ENCODE peak calls at places on chromosome 5, in six cellular contexts. F, D, B, T, V and H are unnamed samples.

GRCh38 chr5:28082610-28083009 is 1044.2 kb upstream of the CDH9 start:
- DNase-seq in F (no peak), D (no peak), B (no peak), T (no peak), V (no peak), H (no peak)

GRCh38 chr5:17169507-17169906 is 47.9 kb upstream of the BASP1 start:
- DNase-seq in F (peak; percentile 88), D (no peak), B (peak; percentile 59), T (peak; percentile 50), V (peak; percentile 27), H (no peak)

GRCh38 chr5:80186634-80187033 is 69.2 kb downstream of the SERINC5 start:
- DNase-seq in F (peak; percentile 62), D (peak; percentile 62), B (no peak), T (no peak), V (no peak), H (no peak)

GRCh38 chr5:163915481-163915961 is 410.1 kb downstream of the MAT2B start:
- DNase-seq in F (peak; percentile 54), D (no peak), B (peak; percentile 39), T (peak; percentile 27), V (peak; percentile 11), H (no peak)

GRCh38 chr5:73740274-73740790 is 114.3 kb downstream of the ARHGEF28 start:
- DNase-seq in F (no peak), D (no peak), B (no peak), T (no peak), V (no peak), H (no peak)

GRCh38 chr5:73987915-73988314 is 361.9 kb downstream of the ARHGEF28 start:
- DNase-seq in F (no peak), D (no peak), B (no peak), T (no peak), V (no peak), H (no peak)

GRCh38 chr5:141369994-141370848 is at the start of gene PCDHGB3:
- DNase-seq in F (peak; percentile 70), D (peak; percentile 55), B (no peak), T (no peak), V (no peak), H (peak; percentile 32)

GRCh38 chr5:139650689-139651501 is 2.7 kb downstream of the CXXC5 start:
- DNase-seq in F (no peak), D (peak; percentile 56), B (peak; percentile 88), T (peak; percentile 87), V (peak; percentile 88), H (peak; percentile 83)

GRCh38 chr5:57193757-57194413 is 20.0 kb downstream of the GPBP1 start:
- DNase-seq in F (no peak), D (no peak), B (no peak), T (no peak), V (no peak), H (no peak)

GRCh38 chr5:163789870-163790269 is 284.5 kb downstream of the MAT2B start:
- DNase-seq in F (peak; percentile 46), D (no peak), B (no peak), T (no peak), V (no peak), H (no peak)

GRCh38 chr5:168974081-168974480 is 326.9 kb downstream of the SLIT3 start:
- DNase-seq in F (no peak), D (peak; percentile 41), B (no peak), T (no peak), V (peak; percentile 28), H (no peak)

GRCh38 chr5:168978500-168978899 is 322.4 kb downstream of the SLIT3 start:
- DNase-seq in F (no peak), D (no peak), B (no peak), T (no peak), V (no peak), H (no peak)

GRCh38 chr5:168975331-168975730 is 325.6 kb downstream of the SLIT3 start:
- DNase-seq in F (no peak), D (no peak), B (no peak), T (no peak), V (no peak), H (no peak)

GRCh38 chr5:168978015-168978414 is 322.9 kb downstream of the SLIT3 start:
- DNase-seq in F (no peak), D (peak; percentile 65), B (no peak), T (no peak), V (peak; percentile 65), H (no peak)

DNA sequence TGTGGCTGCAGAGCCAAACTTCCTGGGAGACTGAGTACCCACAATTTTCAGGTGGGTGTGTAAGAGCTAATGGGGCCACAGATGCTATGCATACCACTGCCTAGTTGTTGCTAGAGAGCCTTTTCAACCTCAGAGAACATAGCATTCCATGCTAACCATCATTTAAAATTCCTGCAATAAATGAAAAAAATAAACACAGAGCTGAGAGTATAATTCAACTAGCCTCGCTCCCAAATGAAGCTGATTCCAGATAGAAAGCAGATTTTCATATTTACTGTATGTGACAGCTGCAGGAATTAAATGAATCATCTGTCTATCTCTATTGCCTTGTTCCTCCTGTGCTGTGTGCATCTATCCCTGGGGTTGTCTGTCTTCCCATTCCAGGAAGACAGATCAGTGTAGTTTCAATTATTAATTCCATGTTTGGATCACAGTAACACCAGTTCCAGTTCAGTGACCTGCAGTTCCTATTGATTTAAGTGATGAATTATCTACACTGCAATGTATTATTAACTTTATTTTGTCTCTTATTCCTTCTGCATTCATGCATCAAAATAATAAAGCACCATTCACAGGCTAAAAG is 324.5 kb downstream of the SLIT3 start:
- DNase-seq in F (no peak), D (no peak), B (no peak), T (no peak), V (no peak), H (no peak)
- H3K4me2 ChIP-seq in F (no peak overlapping the region), D (no peak overlapping the region), B (no peak overlapping the region), T (no peak overlapping the region), V (no peak overlapping the region), H (no peak overlapping the region)

DNA sequence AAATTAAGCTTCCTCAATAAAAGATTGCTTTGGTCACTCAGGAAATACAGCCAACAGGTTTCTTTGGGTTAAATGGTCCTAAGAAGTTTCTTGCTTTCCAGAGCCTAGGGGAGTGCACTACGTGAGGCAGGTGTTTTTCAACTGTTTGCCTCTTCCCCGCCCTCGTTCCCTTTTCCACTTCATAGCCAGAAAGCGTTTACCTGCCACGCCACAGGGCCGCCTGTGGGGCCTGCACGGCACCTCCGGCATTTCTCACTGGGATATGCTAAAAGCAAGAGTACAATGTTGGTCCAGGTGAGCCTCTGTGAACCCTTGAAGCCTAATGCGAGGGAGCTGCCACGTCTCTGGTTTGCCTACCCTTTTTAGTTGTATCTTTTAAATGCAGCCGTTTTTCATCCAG is 167.6 kb upstream of the OTULINL start:
- DNase-seq in F (no peak), D (no peak), B (no peak), T (no peak), V (no peak), H (no peak)
- H3K4me2 ChIP-seq in F (no peak overlapping the region), D (no peak overlapping the region), B (no peak overlapping the region), T (no peak overlapping the region), V (no peak overlapping the region), H (no peak overlapping the region)

DNA sequence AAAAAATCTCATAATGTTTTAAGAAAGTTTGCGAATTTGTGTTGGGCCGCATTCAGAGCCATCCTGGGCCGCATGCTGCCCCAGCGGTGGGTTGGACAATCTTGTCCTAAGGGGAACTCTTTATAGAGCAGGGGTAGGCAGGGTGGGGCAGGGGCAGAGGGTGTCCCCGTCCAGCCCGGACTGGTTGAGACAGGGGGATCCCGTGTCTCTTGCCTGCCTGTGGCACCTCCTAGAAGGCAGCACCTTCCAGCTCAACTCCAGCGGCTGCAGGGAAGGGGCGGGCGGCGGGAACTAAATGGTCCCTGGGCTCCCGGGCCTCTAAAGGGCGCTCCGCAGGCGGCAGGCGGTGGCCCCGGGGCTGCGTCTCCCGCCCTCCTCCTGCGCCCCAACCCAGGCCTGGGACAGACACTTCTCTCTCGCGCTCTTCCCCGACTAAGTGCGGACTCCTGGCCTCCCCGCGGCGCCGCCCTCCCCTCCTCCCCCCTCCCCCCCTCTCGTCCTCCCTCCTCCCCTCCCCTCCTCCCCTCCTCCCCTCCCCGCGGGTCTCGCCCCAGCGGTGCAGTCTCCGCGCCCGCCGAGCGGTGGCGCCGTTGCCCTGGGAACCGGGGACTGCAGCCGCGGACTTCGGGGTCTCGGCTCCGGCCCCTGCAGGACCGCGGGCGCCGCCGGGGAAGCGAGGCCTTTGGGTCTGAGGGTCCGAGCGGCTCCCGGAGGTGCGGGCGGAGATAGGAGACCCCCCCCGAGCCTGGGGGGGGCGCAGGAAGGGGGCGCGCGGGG is 132.6 kb downstream of the MRPL36 start:
- DNase-seq in F (no peak), D (peak; percentile 33), B (peak; percentile 70), T (no peak), V (peak; percentile 82), H (peak; percentile 81)
- H3K4me2 ChIP-seq in F (no peak overlapping the region), D (peak overlapping the region; percentile 92), B (no peak overlapping the region), T (peak overlapping the region; percentile 45), V (peak overlapping the region; percentile 87), H (peak overlapping the region; percentile 70)

DNA sequence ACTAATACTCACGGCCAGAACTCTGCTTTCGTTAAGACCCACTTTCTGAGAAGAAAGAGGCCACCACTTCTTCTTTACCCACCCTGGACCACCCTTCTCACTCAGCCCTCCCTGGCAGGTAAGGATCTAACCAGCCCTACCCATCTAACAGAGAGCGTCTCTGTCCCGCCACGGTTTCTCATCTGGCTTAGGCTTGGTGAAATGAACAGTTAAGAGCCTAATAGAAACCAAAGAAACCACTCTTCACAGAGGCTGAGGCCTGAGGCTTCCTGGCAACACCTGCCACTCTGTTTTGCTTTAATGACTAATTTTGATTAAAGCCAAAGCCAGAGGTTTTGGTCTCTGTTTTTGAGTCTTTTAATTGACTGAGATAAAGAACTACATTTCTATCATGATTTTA is 354.1 kb upstream of the SLC30A5 start:
- DNase-seq in F (no peak), D (no peak), B (no peak), T (no peak), V (no peak), H (no peak)
- H3K4me2 ChIP-seq in F (no peak overlapping the region), D (no peak overlapping the region), B (no peak overlapping the region), T (no peak overlapping the region), V (no peak overlapping the region), H (no peak overlapping the region)

DNA sequence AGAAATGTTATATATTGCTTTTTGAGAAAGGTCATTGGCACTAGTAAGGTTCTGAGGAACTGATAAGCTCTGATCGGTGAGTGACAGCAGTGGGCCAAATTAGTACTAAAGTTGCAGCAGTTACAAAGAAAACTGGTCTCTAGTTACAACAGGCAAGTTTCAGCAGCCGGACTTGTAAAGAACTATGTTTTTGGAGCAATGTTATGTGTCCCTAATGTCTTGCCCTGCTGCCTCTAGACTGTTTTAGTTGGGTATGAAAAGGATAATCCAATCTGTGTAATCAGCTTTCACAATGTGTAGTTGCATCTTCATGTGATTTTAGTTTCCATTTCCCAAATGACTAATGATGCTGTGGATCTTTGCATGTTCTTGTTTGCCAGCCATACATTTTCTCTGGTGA is 113.5 kb downstream of the CAMK4 start:
- DNase-seq in F (no peak), D (no peak), B (no peak), T (no peak), V (no peak), H (no peak)
- H3K4me2 ChIP-seq in F (no peak overlapping the region), D (no peak overlapping the region), B (no peak overlapping the region), T (no peak overlapping the region), V (no peak overlapping the region), H (no peak overlapping the region)